ENCODE peak calls at places on chromosomes 3 and 15, in four cellular contexts. X is IMR-90, Q is mesendoderm, B is H1. F is an unnamed sample.

GRCh38 chr3:23209747-23210495 is 6.8 kb downstream of the UBE2E2 start:
- DNase-seq in X (no peak), Q (no peak), B (no peak), F (no peak)

GRCh38 chr3:46851364-46852328 is 11.6 kb downstream of the MYL3 start:
- DNase-seq in X (no peak), Q (peak), B (peak), F (peak)

GRCh38 chr3:31391150-31391549 is 141.6 kb upstream of the STT3B start:
- DNase-seq in X (no peak), Q (peak), B (peak), F (peak)

GRCh38 chr3:132117642-132118041 is 82.8 kb upstream of the CPNE4 start:
- DNase-seq in X (no peak), Q (no peak), B (no peak), F (no peak)

GRCh38 chr3:150998996-150999395 is 26.5 kb upstream of the CLRN1 start:
- DNase-seq in X (no peak), Q (no peak), B (no peak), F (no peak)

GRCh38 chr3:65439641-65440040 is 599.1 kb downstream of the MAGI1 start:
- DNase-seq in X (peak), Q (peak), B (peak), F (peak)

GRCh38 chr3:183524476-183524875 is 31.0 kb downstream of the KLHL6 start:
- DNase-seq in X (no peak), Q (no peak), B (no peak), F (no peak)

GRCh38 chr15:68795298-68795848 is 25.3 kb downstream of the ANP32A start:
- DNase-seq in X (peak), Q (peak), B (peak), F (peak)

GRCh38 chr15:82044373-82045178 is 1.2 kb downstream of the MEX3B start:
- DNase-seq in X (peak), Q (peak), B (peak), F (peak)

GRCh38 chr3:104564045-104564643 is 802.6 kb upstream of the ALCAM start:
- DNase-seq in X (peak), Q (peak), B (peak), F (peak)

GRCh38 chr15:37253877-37254276 is 153.5 kb upstream of the MEIS2 start:
- DNase-seq in X (peak), Q (peak), B (no peak), F (no peak)

GRCh38 chr15:92808611-92809063 is 91.5 kb upstream of the CHD2 start:
- DNase-seq in X (peak), Q (peak), B (no peak), F (no peak)

GRCh38 chr3:155908086-155908485 is 37.6 kb downstream of the GMPS start:
- DNase-seq in X (no peak), Q (peak), B (no peak), F (peak)

GRCh38 chr3:111051354-111051753 is 20.3 kb upstream of the NECTIN3 start:
- DNase-seq in X (no peak), Q (no peak), B (no peak), F (no peak)

GRCh38 chr3:123696796-123697195 is 111.9 kb upstream of the HACD2 start:
- DNase-seq in X (peak), Q (no peak), B (no peak), F (no peak)

GRCh38 chr15:64685230-64685886 is 90.0 kb downstream of the RBPMS2 start:
- DNase-seq in X (no peak), Q (no peak), B (no peak), F (peak)

GRCh38 chr15:68029959-68030358 is 24.2 kb upstream of the PIAS1 start:
- DNase-seq in X (no peak), Q (no peak), B (no peak), F (no peak)

GRCh38 chr15:40787991-40788390 is 18.2 kb downstream of the C15orf62 start:
- DNase-seq in X (no peak), Q (no peak), B (no peak), F (no peak)

DNA sequence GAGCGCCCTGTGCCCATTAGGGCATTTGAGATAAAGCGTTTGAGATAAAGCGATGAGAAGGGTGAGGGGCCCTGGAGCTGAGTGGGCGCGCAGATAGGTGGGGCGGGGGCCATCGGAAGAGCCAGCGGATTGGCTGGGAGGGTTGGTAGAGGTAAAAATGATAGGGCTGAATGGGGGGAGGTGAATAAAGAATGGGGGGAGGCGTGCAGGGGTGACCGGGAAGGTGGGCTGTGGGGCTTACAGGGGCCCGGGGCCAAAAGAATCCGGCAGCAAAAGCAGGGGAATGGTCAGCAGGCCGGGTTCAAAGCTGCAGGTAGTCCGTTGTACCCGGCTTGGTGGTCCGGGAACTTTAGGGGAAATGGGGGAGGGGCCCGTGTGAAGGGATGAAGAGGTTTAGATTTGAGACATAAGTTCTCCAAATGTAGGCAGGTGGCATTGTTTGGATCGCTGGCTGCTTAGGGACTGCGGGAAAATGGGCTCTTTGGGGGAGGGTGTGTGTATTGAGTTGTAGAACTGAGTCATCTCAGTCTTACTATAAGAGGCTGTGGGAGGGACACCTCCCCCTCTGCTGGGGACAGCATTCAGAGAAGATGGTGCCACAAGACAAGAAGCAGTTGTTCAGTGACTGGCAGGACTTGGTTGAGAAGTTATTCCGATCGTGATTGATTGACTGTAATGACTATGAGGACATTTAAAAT is 623 bp downstream of the ARID3B start:
- DNase-seq in X (peak), Q (peak), B (peak), F (peak)
- H2AK5ac ChIP-seq in X (peak), Q (no peak), B (no peak), F (no peak)

GRCh38 chr3:37937156-37937555 is 53.4 kb upstream of the VILL start:
- DNase-seq in X (no peak), Q (no peak), B (no peak), F (no peak)
- H2BK120ac ChIP-seq in X (peak), Q (no peak), B (no peak), F (no peak)

GRCh38 chr15:99439524-99439835 is 126.3 kb upstream of the MEF2A start:
- DNase-seq in X (no peak), Q (no peak), B (no peak), F (no peak)

GRCh38 chr15:99438691-99439523 is 126.9 kb upstream of the MEF2A start:
- DNase-seq in X (no peak), Q (no peak), B (peak), F (peak)

GRCh38 chr15:99437315-99438221 is 128.2 kb upstream of the MEF2A start:
- DNase-seq in X (no peak), Q (no peak), B (peak), F (peak)

GRCh38 chr15:99436472-99437314 is 129.1 kb upstream of the MEF2A start:
- DNase-seq in X (no peak), Q (no peak), B (peak), F (no peak)

GRCh38 chr15:99438222-99438592 is 127.6 kb upstream of the MEF2A start:
- DNase-seq in X (no peak), Q (no peak), B (no peak), F (peak)
- H3K56ac ChIP-seq in X (no peak), Q (peak), B (no peak), F (no peak)

GRCh38 chr3:72594615-72595215 is 253.5 kb downstream of the SHQ1 start:
- DNase-seq in X (no peak), Q (no peak), B (no peak), F (no peak)
- H2AK5ac ChIP-seq in X (no peak), Q (no peak), B (no peak), F (no peak)

GRCh38 chr3:178082508-178082907 is 453.7 kb upstream of the KCNMB2 start:
- DNase-seq in X (no peak), Q (no peak), B (no peak), F (no peak)

GRCh38 chr3:178086419-178086818 is 449.8 kb upstream of the KCNMB2 start:
- DNase-seq in X (no peak), Q (peak), B (no peak), F (no peak)

GRCh38 chr3:178084938-178085816 is 451.1 kb upstream of the KCNMB2 start:
- DNase-seq in X (peak), Q (peak), B (peak), F (peak)

GRCh38 chr3:178085817-178086123 is 450.5 kb upstream of the KCNMB2 start:
- DNase-seq in X (no peak), Q (no peak), B (no peak), F (no peak)

GRCh38 chr3:178083906-178084823 is 452.1 kb upstream of the KCNMB2 start:
- DNase-seq in X (no peak), Q (peak), B (no peak), F (no peak)
- H2BK120ac ChIP-seq in X (peak), Q (peak), B (peak), F (no peak)

GRCh38 chr3:52019352-52020080 is 23.8 kb upstream of the RPL29 start:
- DNase-seq in X (no peak), Q (no peak), B (no peak), F (no peak)
- H3K56ac ChIP-seq in X (no peak), Q (no peak), B (no peak), F (no peak)

GRCh38 chr3:125163739-125164601 is 48.6 kb downstream of the SLC12A8 start:
- DNase-seq in X (no peak), Q (peak), B (no peak), F (peak)

GRCh38 chr3:125165189-125165947 is 47.2 kb downstream of the SLC12A8 start:
- DNase-seq in X (peak), Q (peak), B (peak), F (peak)

GRCh38 chr3:125165948-125166553 is 46.5 kb downstream of the SLC12A8 start:
- DNase-seq in X (no peak), Q (no peak), B (no peak), F (no peak)

GRCh38 chr3:125168711-125169410 is 43.7 kb downstream of the SLC12A8 start:
- DNase-seq in X (peak), Q (peak), B (no peak), F (no peak)

GRCh38 chr3:125166581-125166980 is 46.0 kb downstream of the SLC12A8 start:
- DNase-seq in X (peak), Q (no peak), B (no peak), F (no peak)
- H2AK5ac ChIP-seq in X (peak), Q (no peak), B (no peak), F (no peak)

F was measured in H9.